ENCODE peak calls at places on chromosomes 11 and 22, in ten cellular contexts. One of them, this sample, is unnamed.

GRCh38 chr22:38865201-38866023 is 6.6 kb downstream of the CBX6 start:
- DNase-seq in heart right ventricle: no peak
- DNase-seq in CD4-positive, alpha-beta memory T cell: no peak
- DNase-seq in ovary: peak; percentile 62
- DNase-seq in naive thymus-derived CD4-positive, alpha-beta T cell: no peak
- DNase-seq in mesenchymal stem cell: no peak
- DNase-seq in HCT116: no peak
- DNase-seq in heart left ventricle: no peak
- DNase-seq in OCI-LY7: no peak
- DNase-seq in endodermal cell: peak; percentile 47
- DNase-seq in this sample: no peak

GRCh38 chr22:28008056-28008455 is 89.0 kb upstream of the PITPNB start:
- DNase-seq in HCT116: no peak
- DNase-seq in mesenchymal stem cell: no peak
- DNase-seq in naive thymus-derived CD4-positive, alpha-beta T cell: no peak
- DNase-seq in heart right ventricle: no peak
- DNase-seq in endodermal cell: no peak
- DNase-seq in CD4-positive, alpha-beta memory T cell: no peak
- DNase-seq in heart left ventricle: no peak
- DNase-seq in OCI-LY7: no peak
- DNase-seq in ovary: no peak
- DNase-seq in this sample: no peak

GRCh38 chr11:115802641-115803040 is 298.4 kb upstream of the CADM1 start:
- DNase-seq in ovary: no peak
- DNase-seq in CD4-positive, alpha-beta memory T cell: no peak
- DNase-seq in heart right ventricle: no peak
- DNase-seq in mesenchymal stem cell: no peak
- DNase-seq in HCT116: no peak
- DNase-seq in endodermal cell: no peak
- DNase-seq in naive thymus-derived CD4-positive, alpha-beta T cell: no peak
- DNase-seq in OCI-LY7: no peak
- DNase-seq in heart left ventricle: no peak
- DNase-seq in this sample: no peak

GRCh38 chr11:44389963-44390605 is 80.1 kb upstream of the ALX4 start:
- DNase-seq in ovary: no peak
- DNase-seq in endodermal cell: peak; percentile 18
- DNase-seq in HCT116: no peak
- DNase-seq in mesenchymal stem cell: no peak
- DNase-seq in naive thymus-derived CD4-positive, alpha-beta T cell: no peak
- DNase-seq in heart right ventricle: no peak
- DNase-seq in heart left ventricle: no peak
- DNase-seq in OCI-LY7: no peak
- DNase-seq in CD4-positive, alpha-beta memory T cell: no peak
- DNase-seq in this sample: no peak

GRCh38 chr11:18765554-18765953 is 26.0 kb downstream of the PTPN5 start:
- DNase-seq in heart right ventricle: no peak
- DNase-seq in heart left ventricle: no peak
- DNase-seq in mesenchymal stem cell: no peak
- DNase-seq in endodermal cell: no peak
- DNase-seq in HCT116: no peak
- DNase-seq in ovary: no peak
- DNase-seq in OCI-LY7: no peak
- DNase-seq in naive thymus-derived CD4-positive, alpha-beta T cell: no peak
- DNase-seq in CD4-positive, alpha-beta memory T cell: no peak
- DNase-seq in this sample: no peak

GRCh38 chr22:20981787-20982562 is at the start of gene LZTR1:
- DNase-seq in heart left ventricle: peak; percentile 86
- DNase-seq in mesenchymal stem cell: peak; percentile 87
- DNase-seq in naive thymus-derived CD4-positive, alpha-beta T cell: peak; percentile 66
- DNase-seq in endodermal cell: peak; percentile 91
- DNase-seq in CD4-positive, alpha-beta memory T cell: peak; percentile 57
- DNase-seq in heart right ventricle: peak; percentile 80
- DNase-seq in HCT116: peak; percentile 50
- DNase-seq in ovary: peak; percentile 88
- DNase-seq in OCI-LY7: peak; percentile 87
- DNase-seq in this sample: peak; percentile 51

GRCh38 chr11:68010058-68011041 is at the start of gene ALDH3B1:
- DNase-seq in heart left ventricle: peak; percentile 84
- DNase-seq in naive thymus-derived CD4-positive, alpha-beta T cell: no peak
- DNase-seq in endodermal cell: peak; percentile 86
- DNase-seq in HCT116: peak; percentile 60
- DNase-seq in CD4-positive, alpha-beta memory T cell: no peak
- DNase-seq in mesenchymal stem cell: peak; percentile 94
- DNase-seq in OCI-LY7: peak; percentile 49
- DNase-seq in ovary: peak; percentile 82
- DNase-seq in heart right ventricle: peak; percentile 82
- DNase-seq in this sample: no peak

GRCh38 chr11:68545347-68545746 is 84.8 kb downstream of the PPP6R3 start:
- DNase-seq in heart right ventricle: no peak
- DNase-seq in endodermal cell: no peak
- DNase-seq in ovary: no peak
- DNase-seq in OCI-LY7: no peak
- DNase-seq in heart left ventricle: no peak
- DNase-seq in CD4-positive, alpha-beta memory T cell: no peak
- DNase-seq in naive thymus-derived CD4-positive, alpha-beta T cell: no peak
- DNase-seq in HCT116: no peak
- DNase-seq in mesenchymal stem cell: no peak
- DNase-seq in this sample: no peak

GRCh38 chr11:76939219-76939631 is 78.5 kb downstream of the ACER3 start:
- DNase-seq in HCT116: no peak
- DNase-seq in heart left ventricle: no peak
- DNase-seq in ovary: no peak
- DNase-seq in endodermal cell: peak; percentile 58
- DNase-seq in CD4-positive, alpha-beta memory T cell: no peak
- DNase-seq in heart right ventricle: no peak
- DNase-seq in naive thymus-derived CD4-positive, alpha-beta T cell: no peak
- DNase-seq in OCI-LY7: no peak
- DNase-seq in mesenchymal stem cell: peak; percentile 47
- DNase-seq in this sample: no peak

GRCh38 chr11:64745219-64745522 is 1.2 kb upstream of the RASGRP2 start:
- DNase-seq in endodermal cell: peak; percentile 76
- DNase-seq in CD4-positive, alpha-beta memory T cell: peak; percentile 94
- DNase-seq in heart right ventricle: peak; percentile 88
- DNase-seq in mesenchymal stem cell: no peak
- DNase-seq in OCI-LY7: peak; percentile 96
- DNase-seq in ovary: peak; percentile 67
- DNase-seq in heart left ventricle: peak; percentile 88
- DNase-seq in naive thymus-derived CD4-positive, alpha-beta T cell: peak; percentile 97
- DNase-seq in HCT116: no peak
- DNase-seq in this sample: peak; percentile 93

GRCh38 chr22:46910624-46911023 is 148.2 kb downstream of the TBC1D22A start:
- DNase-seq in naive thymus-derived CD4-positive, alpha-beta T cell: no peak
- DNase-seq in ovary: no peak
- DNase-seq in OCI-LY7: no peak
- DNase-seq in mesenchymal stem cell: no peak
- DNase-seq in endodermal cell: no peak
- DNase-seq in HCT116: no peak
- DNase-seq in heart right ventricle: no peak
- DNase-seq in CD4-positive, alpha-beta memory T cell: no peak
- DNase-seq in heart left ventricle: no peak
- DNase-seq in this sample: no peak

GRCh38 chr11:10931761-10932700 is 74.2 kb upstream of the ZBED5 start:
- DNase-seq in heart right ventricle: no peak
- DNase-seq in HCT116: no peak
- DNase-seq in heart left ventricle: peak; percentile 15
- DNase-seq in naive thymus-derived CD4-positive, alpha-beta T cell: no peak
- DNase-seq in ovary: peak; percentile 71
- DNase-seq in endodermal cell: no peak
- DNase-seq in OCI-LY7: no peak
- DNase-seq in mesenchymal stem cell: no peak
- DNase-seq in CD4-positive, alpha-beta memory T cell: no peak
- DNase-seq in this sample: no peak

GRCh38 chr11:72864692-72865655 is 50.8 kb downstream of the ATG16L2 start:
- DNase-seq in ovary: no peak
- DNase-seq in endodermal cell: no peak
- DNase-seq in heart left ventricle: peak; percentile 33
- DNase-seq in CD4-positive, alpha-beta memory T cell: no peak
- DNase-seq in OCI-LY7: no peak
- DNase-seq in heart right ventricle: peak; percentile 54
- DNase-seq in naive thymus-derived CD4-positive, alpha-beta T cell: no peak
- DNase-seq in mesenchymal stem cell: no peak
- DNase-seq in HCT116: no peak
- DNase-seq in this sample: no peak

GRCh38 chr11:109120341-109120740 is 301.6 kb upstream of the C11orf87 start:
- DNase-seq in mesenchymal stem cell: peak; percentile 9
- DNase-seq in heart left ventricle: no peak
- DNase-seq in ovary: no peak
- DNase-seq in OCI-LY7: no peak
- DNase-seq in naive thymus-derived CD4-positive, alpha-beta T cell: no peak
- DNase-seq in HCT116: no peak
- DNase-seq in heart right ventricle: no peak
- DNase-seq in endodermal cell: no peak
- DNase-seq in CD4-positive, alpha-beta memory T cell: no peak
- DNase-seq in this sample: no peak

GRCh38 chr11:1387521-1387920 is 2.2 kb upstream of the BRSK2 start:
- DNase-seq in heart left ventricle: no peak
- DNase-seq in mesenchymal stem cell: no peak
- DNase-seq in OCI-LY7: no peak
- DNase-seq in ovary: no peak
- DNase-seq in HCT116: no peak
- DNase-seq in CD4-positive, alpha-beta memory T cell: no peak
- DNase-seq in heart right ventricle: no peak
- DNase-seq in endodermal cell: no peak
- DNase-seq in naive thymus-derived CD4-positive, alpha-beta T cell: no peak
- DNase-seq in this sample: no peak

GRCh38 chr22:22201185-22201924 is 43.2 kb upstream of the VPREB1 start:
- DNase-seq in HCT116: no peak
- DNase-seq in CD4-positive, alpha-beta memory T cell: no peak
- DNase-seq in mesenchymal stem cell: peak; percentile 43
- DNase-seq in heart right ventricle: no peak
- DNase-seq in naive thymus-derived CD4-positive, alpha-beta T cell: peak; percentile 35
- DNase-seq in OCI-LY7: peak; percentile 94
- DNase-seq in heart left ventricle: no peak
- DNase-seq in ovary: peak; percentile 41
- DNase-seq in endodermal cell: peak; percentile 76
- DNase-seq in this sample: peak; percentile 52

GRCh38 chr11:9808943-9809342 is 145.1 kb downstream of the SWAP70 start:
- DNase-seq in heart left ventricle: no peak
- DNase-seq in HCT116: peak; percentile 21
- DNase-seq in OCI-LY7: no peak
- DNase-seq in naive thymus-derived CD4-positive, alpha-beta T cell: no peak
- DNase-seq in heart right ventricle: no peak
- DNase-seq in mesenchymal stem cell: peak; percentile 34
- DNase-seq in endodermal cell: no peak
- DNase-seq in ovary: no peak
- DNase-seq in CD4-positive, alpha-beta memory T cell: no peak
- DNase-seq in this sample: no peak

GRCh38 chr22:49964493-49965290 is 4.1 kb downstream of the PIM3 start:
- DNase-seq in heart right ventricle: peak; percentile 9
- DNase-seq in HCT116: no peak
- DNase-seq in heart left ventricle: peak; percentile 16
- DNase-seq in ovary: peak; percentile 45
- DNase-seq in naive thymus-derived CD4-positive, alpha-beta T cell: no peak
- DNase-seq in CD4-positive, alpha-beta memory T cell: no peak
- DNase-seq in endodermal cell: peak; percentile 50
- DNase-seq in mesenchymal stem cell: no peak
- DNase-seq in OCI-LY7: no peak
- DNase-seq in this sample: no peak

GRCh38 chr11:111561306-111561705 is 20.8 kb downstream of the LAYN start:
- DNase-seq in heart left ventricle: no peak
- DNase-seq in naive thymus-derived CD4-positive, alpha-beta T cell: no peak
- DNase-seq in ovary: no peak
- DNase-seq in OCI-LY7: no peak
- DNase-seq in endodermal cell: no peak
- DNase-seq in HCT116: no peak
- DNase-seq in heart right ventricle: no peak
- DNase-seq in mesenchymal stem cell: no peak
- DNase-seq in CD4-positive, alpha-beta memory T cell: no peak
- DNase-seq in this sample: no peak
- H3K4me1 ChIP-seq in heart left ventricle: no peaks in the 10 kb centered on the region
- H3K4me1 ChIP-seq in naive thymus-derived CD4-positive, alpha-beta T cell: no peaks in the 10 kb centered on the region
- H3K4me1 ChIP-seq in ovary: no peaks in the 10 kb centered on the region
- H3K4me1 ChIP-seq in OCI-LY7: no peaks in the 10 kb centered on the region
- H3K4me1 ChIP-seq in endodermal cell: no peaks in the 10 kb centered on the region
- H3K4me1 ChIP-seq in HCT116: peaks cover 7% of the 10 kb centered on the region
- H3K4me1 ChIP-seq in heart right ventricle: no peaks in the 10 kb centered on the region
- H3K4me1 ChIP-seq in mesenchymal stem cell: peaks cover 13% of the 10 kb centered on the region
- H3K4me1 ChIP-seq in CD4-positive, alpha-beta memory T cell: no peaks in the 10 kb centered on the region
- H3K4me1 ChIP-seq in this sample: no peaks in the 10 kb centered on the region

DNA sequence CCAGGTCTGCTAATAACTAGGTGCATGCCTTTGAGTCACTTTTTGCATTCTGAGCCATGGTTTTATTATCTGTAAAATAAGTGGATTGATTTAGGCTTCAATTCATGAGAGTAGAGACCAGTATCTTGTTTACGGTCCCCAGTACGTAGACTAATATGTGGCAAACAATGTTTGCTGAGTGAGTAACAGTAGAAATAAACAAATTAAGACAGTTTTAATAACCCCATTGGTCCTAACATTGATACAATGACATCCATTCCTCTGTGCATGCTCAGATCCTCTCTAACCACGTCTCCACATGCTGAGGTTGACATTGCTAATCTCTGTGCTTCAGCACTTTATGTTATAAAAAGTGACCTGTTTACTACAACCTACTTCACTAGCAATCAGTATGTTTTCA is 983 bp downstream of the CCDC34 start:
- DNase-seq in endodermal cell: no peak
- DNase-seq in mesenchymal stem cell: no peak
- DNase-seq in OCI-LY7: no peak
- DNase-seq in heart left ventricle: no peak
- DNase-seq in naive thymus-derived CD4-positive, alpha-beta T cell: no peak
- DNase-seq in CD4-positive, alpha-beta memory T cell: no peak
- DNase-seq in heart right ventricle: no peak
- DNase-seq in ovary: no peak
- DNase-seq in HCT116: no peak
- DNase-seq in this sample: no peak
- H3K4me1 ChIP-seq in endodermal cell: peaks cover 8% of the 10 kb centered on the region
- H3K4me1 ChIP-seq in mesenchymal stem cell: no peaks in the 10 kb centered on the region
- H3K4me1 ChIP-seq in OCI-LY7: peaks cover 21% of the 10 kb centered on the region
- H3K4me1 ChIP-seq in heart left ventricle: peaks cover 17% of the 10 kb centered on the region
- H3K4me1 ChIP-seq in naive thymus-derived CD4-positive, alpha-beta T cell: peaks cover 10% of the 10 kb centered on the region
- H3K4me1 ChIP-seq in CD4-positive, alpha-beta memory T cell: peaks cover 14% of the 10 kb centered on the region
- H3K4me1 ChIP-seq in heart right ventricle: peaks cover 22% of the 10 kb centered on the region
- H3K4me1 ChIP-seq in ovary: no peaks in the 10 kb centered on the region
- H3K4me1 ChIP-seq in HCT116: peaks cover 23% of the 10 kb centered on the region
- H3K4me1 ChIP-seq in this sample: peaks cover 14% of the 10 kb centered on the region

GRCh38 chr11:129279326-129280026 is 87.4 kb upstream of the ARHGAP32 start:
- DNase-seq in endodermal cell: peak; percentile 92
- DNase-seq in CD4-positive, alpha-beta memory T cell: peak; percentile 74
- DNase-seq in naive thymus-derived CD4-positive, alpha-beta T cell: peak; percentile 86
- DNase-seq in HCT116: peak; percentile 37
- DNase-seq in OCI-LY7: no peak
- DNase-seq in ovary: peak; percentile 90
- DNase-seq in mesenchymal stem cell: peak; percentile 76
- DNase-seq in heart left ventricle: peak; percentile 83
- DNase-seq in heart right ventricle: peak; percentile 69
- DNase-seq in this sample: peak; percentile 84
- H3K4me1 ChIP-seq in endodermal cell: no peaks in the 10 kb centered on the region
- H3K4me1 ChIP-seq in CD4-positive, alpha-beta memory T cell: peaks cover 19% of the 10 kb centered on the region
- H3K4me1 ChIP-seq in naive thymus-derived CD4-positive, alpha-beta T cell: peaks cover 4% of the 10 kb centered on the region
- H3K4me1 ChIP-seq in HCT116: peaks cover 47% of the 10 kb centered on the region
- H3K4me1 ChIP-seq in OCI-LY7: no peaks in the 10 kb centered on the region
- H3K4me1 ChIP-seq in ovary: peaks cover 3% of the 10 kb centered on the region
- H3K4me1 ChIP-seq in mesenchymal stem cell: peaks cover 10% of the 10 kb centered on the region
- H3K4me1 ChIP-seq in heart left ventricle: peaks cover 15% of the 10 kb centered on the region
- H3K4me1 ChIP-seq in heart right ventricle: peaks cover 40% of the 10 kb centered on the region
- H3K4me1 ChIP-seq in this sample: peaks cover 12% of the 10 kb centered on the region

DNA sequence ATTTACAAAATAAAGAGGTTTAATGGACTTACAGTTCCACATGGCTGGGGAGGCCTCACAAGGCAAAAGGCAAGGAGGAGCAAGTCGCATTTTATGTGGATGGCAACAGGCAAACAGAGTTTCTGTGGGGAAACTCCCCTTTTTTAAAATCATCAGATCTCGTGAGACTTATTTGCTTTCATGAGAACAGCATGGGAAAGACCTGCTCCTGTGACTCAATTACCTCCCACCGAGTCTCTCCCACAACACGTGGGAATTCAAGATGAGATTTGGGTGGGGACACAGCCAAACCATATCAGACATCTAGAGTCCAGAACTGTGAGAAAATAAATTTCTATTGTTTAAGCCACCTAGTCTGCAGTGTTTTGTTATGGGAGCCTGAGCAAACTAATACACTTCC is 80.8 kb downstream of the ME3 start:
- DNase-seq in mesenchymal stem cell: peak; percentile 46
- DNase-seq in CD4-positive, alpha-beta memory T cell: no peak
- DNase-seq in OCI-LY7: no peak
- DNase-seq in naive thymus-derived CD4-positive, alpha-beta T cell: no peak
- DNase-seq in HCT116: no peak
- DNase-seq in ovary: no peak
- DNase-seq in heart right ventricle: no peak
- DNase-seq in endodermal cell: no peak
- DNase-seq in heart left ventricle: no peak
- DNase-seq in this sample: no peak
- H3K4me1 ChIP-seq in mesenchymal stem cell: peaks cover 13% of the 10 kb centered on the region
- H3K4me1 ChIP-seq in CD4-positive, alpha-beta memory T cell: peaks cover 11% of the 10 kb centered on the region
- H3K4me1 ChIP-seq in OCI-LY7: no peaks in the 10 kb centered on the region
- H3K4me1 ChIP-seq in naive thymus-derived CD4-positive, alpha-beta T cell: peaks cover 7% of the 10 kb centered on the region
- H3K4me1 ChIP-seq in HCT116: peaks cover 47% of the 10 kb centered on the region
- H3K4me1 ChIP-seq in ovary: peaks cover 10% of the 10 kb centered on the region
- H3K4me1 ChIP-seq in heart right ventricle: peaks cover 64% of the 10 kb centered on the region
- H3K4me1 ChIP-seq in endodermal cell: peaks cover 34% of the 10 kb centered on the region
- H3K4me1 ChIP-seq in heart left ventricle: peaks cover 31% of the 10 kb centered on the region
- H3K4me1 ChIP-seq in this sample: peaks cover 12% of the 10 kb centered on the region

This sample was measured in CD8-positive, alpha-beta memory T cell.